ENCODE peak calls at places on chromosomes 4 and X, in five cellular contexts. One of them, this sample, is unnamed.

GRCh38 chr4:35167385-35167784 is 1076.9 kb downstream of the ARAP2 start:
- DNase-seq in mammary epithelial cell: no peak
- DNase-seq in neural progenitor cell: no peak
- DNase-seq in GM23338: no peak
- DNase-seq in PC-3: no peak
- DNase-seq in this sample: no peak

GRCh38 chr4:91116861-91117260 is 989.7 kb downstream of the CCSER1 start:
- DNase-seq in PC-3: peak
- DNase-seq in mammary epithelial cell: peak
- DNase-seq in neural progenitor cell: no peak
- DNase-seq in GM23338: peak
- DNase-seq in this sample: no peak

GRCh38 chr4:138898282-138898681 is 117.3 kb upstream of the NOCT start:
- DNase-seq in GM23338: no peak
- DNase-seq in mammary epithelial cell: no peak
- DNase-seq in neural progenitor cell: no peak
- DNase-seq in PC-3: no peak
- DNase-seq in this sample: no peak

GRCh38 chr4:7598939-7599790 is 164.4 kb upstream of the PSAPL1 start:
- DNase-seq in PC-3: no peak
- DNase-seq in mammary epithelial cell: no peak
- DNase-seq in neural progenitor cell: no peak
- DNase-seq in GM23338: no peak
- DNase-seq in this sample: no peak

GRCh38 chrX:56289449-56289848 is 57.3 kb downstream of the KLF8 start:
- DNase-seq in mammary epithelial cell: no peak
- DNase-seq in neural progenitor cell: no peak
- DNase-seq in GM23338: no peak
- DNase-seq in PC-3: no peak
- DNase-seq in this sample: no peak

GRCh38 chr4:113502476-113502875 is 259.1 kb downstream of the CAMK2D start:
- DNase-seq in mammary epithelial cell: peak
- DNase-seq in neural progenitor cell: no peak
- DNase-seq in GM23338: no peak
- DNase-seq in PC-3: peak
- DNase-seq in this sample: peak

GRCh38 chr4:26120098-26120795 is 200.6 kb upstream of the RBPJ start:
- DNase-seq in mammary epithelial cell: no peak
- DNase-seq in neural progenitor cell: no peak
- DNase-seq in PC-3: no peak
- DNase-seq in GM23338: no peak
- DNase-seq in this sample: no peak

GRCh38 chrX:152897216-152898144 is at the start of gene ZNF185:
- DNase-seq in PC-3: peak
- DNase-seq in GM23338: peak
- DNase-seq in mammary epithelial cell: no peak
- DNase-seq in neural progenitor cell: peak
- DNase-seq in this sample: no peak

GRCh38 chr4:1347410-1347864 is 429 bp downstream of the UVSSA start:
- DNase-seq in neural progenitor cell: no peak
- DNase-seq in PC-3: peak
- DNase-seq in mammary epithelial cell: peak
- DNase-seq in GM23338: peak
- DNase-seq in this sample: no peak

DNA sequence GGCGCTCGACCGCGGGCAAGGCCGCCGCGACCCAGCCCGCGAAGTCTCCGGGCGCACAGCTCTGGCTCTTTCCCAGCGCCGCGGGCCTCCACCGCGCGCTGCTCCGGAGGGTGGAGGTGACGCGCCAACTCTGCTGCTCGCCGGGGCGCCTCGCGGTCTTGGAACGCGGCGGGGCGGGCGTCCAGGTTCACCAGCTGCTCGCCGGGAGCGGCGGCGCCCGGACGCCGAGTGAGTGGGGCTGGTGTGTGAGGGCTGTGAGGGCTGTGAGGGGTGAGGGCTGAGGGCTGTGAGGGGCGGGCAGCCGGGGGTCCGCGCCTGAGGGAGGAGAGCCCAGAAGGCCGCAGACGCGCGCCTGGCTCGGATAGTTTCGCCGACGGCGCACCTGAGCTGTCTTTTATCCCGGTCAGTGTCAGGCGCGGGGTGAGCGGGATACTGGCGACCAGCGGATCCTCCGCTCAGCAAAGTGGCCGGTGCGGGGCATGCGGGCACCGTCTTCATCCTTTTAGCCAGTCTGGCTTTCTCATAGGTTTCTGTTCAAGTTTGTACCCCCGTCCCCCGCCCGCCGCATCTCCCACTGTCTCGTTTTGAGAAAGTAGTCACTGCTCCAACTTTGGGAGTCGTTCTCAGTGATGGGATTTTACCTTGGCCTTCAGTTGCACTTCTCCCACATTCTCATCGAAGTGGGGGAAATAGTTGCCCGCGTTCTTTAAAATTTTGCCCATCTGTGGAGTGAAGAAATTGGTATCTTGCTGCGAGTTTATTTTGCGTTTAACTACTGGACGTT is 580 bp downstream of the HERC5 start:
- DNase-seq in mammary epithelial cell: peak
- DNase-seq in GM23338: peak
- DNase-seq in PC-3: peak
- DNase-seq in neural progenitor cell: peak
- DNase-seq in this sample: no peak
- TF ChIP-seq EZH2 in mammary epithelial cell: no peak
- TF ChIP-seq EZH2 in GM23338: no peak
- TF ChIP-seq EZH2 in PC-3: no peak
- TF ChIP-seq EZH2 in neural progenitor cell: peak
- TF ChIP-seq EZH2 in this sample: no peak

DNA sequence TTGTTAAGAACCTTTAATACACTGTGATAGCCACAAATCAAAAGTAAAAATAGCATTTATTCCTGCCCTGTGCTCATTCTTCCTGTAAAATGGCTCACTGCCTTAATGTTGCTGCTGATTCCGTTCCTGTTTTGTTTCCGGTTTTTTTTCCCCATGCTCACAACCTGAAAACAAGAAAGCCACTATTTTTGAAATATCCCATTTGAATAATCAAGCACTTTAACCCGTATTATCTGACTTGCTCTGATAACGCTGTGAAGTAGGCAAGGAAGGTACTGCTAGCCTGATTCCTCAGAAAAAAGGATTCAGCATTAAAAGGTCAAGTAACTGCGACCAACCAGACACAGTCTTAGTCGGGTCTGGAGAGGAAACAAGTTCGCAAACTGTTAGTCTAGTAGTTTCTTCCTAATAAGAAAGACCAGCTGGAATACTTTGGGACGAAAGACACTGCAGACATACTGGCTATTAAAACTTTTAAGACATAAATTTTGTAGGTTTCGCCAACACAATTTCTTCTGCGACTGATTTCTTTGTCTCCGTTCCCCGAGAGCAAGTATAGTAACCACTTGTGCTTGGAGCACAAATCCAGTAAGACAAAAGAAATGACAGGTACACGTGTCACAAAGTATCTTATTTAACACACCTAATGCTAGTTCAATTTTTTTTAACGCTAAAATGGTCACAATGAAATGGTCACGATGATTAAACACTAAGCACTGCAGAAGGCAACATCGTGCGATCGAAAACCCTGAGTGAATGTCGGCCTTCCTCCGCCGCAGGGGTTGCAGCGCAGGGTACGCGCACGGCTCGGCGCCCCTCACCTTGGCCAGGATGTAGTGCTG is 799 bp downstream of the COX18 start:
- DNase-seq in PC-3: peak
- DNase-seq in GM23338: peak
- DNase-seq in mammary epithelial cell: peak
- DNase-seq in neural progenitor cell: peak
- DNase-seq in this sample: no peak
- H2AFZ ChIP-seq in PC-3: peak
- H2AFZ ChIP-seq in GM23338: peak
- H2AFZ ChIP-seq in mammary epithelial cell: peak
- H2AFZ ChIP-seq in neural progenitor cell: peak
- H2AFZ ChIP-seq in this sample: peak

DNA sequence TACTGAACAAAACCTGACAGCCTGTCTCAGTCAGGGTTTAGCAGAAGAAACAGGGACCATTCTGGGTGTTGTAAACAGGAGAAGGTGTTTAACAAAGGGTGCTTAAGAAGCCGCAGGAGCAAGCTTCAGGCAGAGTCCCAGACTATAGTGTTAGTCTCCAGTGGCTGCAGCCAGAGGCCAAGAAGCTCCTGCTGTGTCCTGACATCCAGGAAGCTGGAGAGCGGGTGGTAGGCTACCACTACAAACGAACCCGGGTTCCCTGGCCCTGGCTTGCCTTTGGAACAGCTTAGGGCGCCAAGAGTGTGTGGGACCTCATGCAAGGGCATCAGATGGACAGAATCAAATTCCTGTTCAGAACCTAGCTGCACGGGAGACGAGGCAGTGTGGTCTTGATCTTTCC is 27.9 kb downstream of the TKTL1 start:
- DNase-seq in mammary epithelial cell: no peak
- DNase-seq in neural progenitor cell: no peak
- DNase-seq in GM23338: no peak
- DNase-seq in PC-3: no peak
- DNase-seq in this sample: no peak
- TF ChIP-seq EZH2 in mammary epithelial cell: no peak
- TF ChIP-seq EZH2 in neural progenitor cell: no peak
- TF ChIP-seq EZH2 in GM23338: no peak
- TF ChIP-seq EZH2 in PC-3: no peak
- TF ChIP-seq EZH2 in this sample: no peak

GRCh38 chr4:135476272-135476671 is 1274.7 kb upstream of the PABPC4L start:
- DNase-seq in mammary epithelial cell: no peak
- DNase-seq in PC-3: no peak
- DNase-seq in GM23338: no peak
- DNase-seq in neural progenitor cell: no peak
- DNase-seq in this sample: no peak
- H2AFZ ChIP-seq in mammary epithelial cell: no peak
- H2AFZ ChIP-seq in PC-3: peak
- H2AFZ ChIP-seq in GM23338: no peak
- H2AFZ ChIP-seq in neural progenitor cell: peak
- H2AFZ ChIP-seq in this sample: no peak

DNA sequence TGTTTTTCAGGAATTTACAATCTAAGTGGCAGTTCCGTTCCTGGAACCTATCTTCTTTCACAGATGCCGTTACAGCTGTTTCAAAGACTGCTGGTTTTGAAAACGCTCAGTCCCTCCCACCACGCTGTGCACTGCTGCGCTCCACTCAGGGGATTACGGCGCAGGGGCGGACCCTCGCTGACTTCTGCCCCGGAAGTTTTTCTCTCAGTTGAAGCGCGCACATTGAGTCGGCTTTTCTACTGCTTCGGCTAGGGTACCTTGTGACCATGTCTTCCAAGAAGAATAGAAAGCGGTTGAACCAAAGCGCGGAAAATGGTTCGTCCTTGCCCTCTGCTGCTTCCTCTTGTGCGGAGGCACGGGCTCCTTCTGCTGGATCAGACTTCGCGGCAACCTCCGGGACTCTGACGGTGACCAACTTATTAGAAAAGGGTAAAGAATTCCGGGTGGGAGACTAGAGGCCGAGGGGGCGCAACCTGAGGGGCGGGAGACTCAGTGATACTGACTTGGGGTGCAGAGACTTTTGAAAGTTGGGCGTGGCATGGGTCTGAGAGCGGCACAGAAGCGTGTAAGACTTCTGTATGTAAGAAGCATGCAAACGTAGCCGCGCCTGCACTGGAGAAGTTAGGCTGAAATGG is 597 bp upstream of the NUDT6 start:
- DNase-seq in mammary epithelial cell: peak
- DNase-seq in PC-3: peak
- DNase-seq in GM23338: peak
- DNase-seq in neural progenitor cell: peak
- DNase-seq in this sample: peak
- TF ChIP-seq EZH2 in mammary epithelial cell: no peak
- TF ChIP-seq EZH2 in PC-3: no peak
- TF ChIP-seq EZH2 in GM23338: no peak
- TF ChIP-seq EZH2 in neural progenitor cell: no peak
- TF ChIP-seq EZH2 in this sample: no peak

DNA sequence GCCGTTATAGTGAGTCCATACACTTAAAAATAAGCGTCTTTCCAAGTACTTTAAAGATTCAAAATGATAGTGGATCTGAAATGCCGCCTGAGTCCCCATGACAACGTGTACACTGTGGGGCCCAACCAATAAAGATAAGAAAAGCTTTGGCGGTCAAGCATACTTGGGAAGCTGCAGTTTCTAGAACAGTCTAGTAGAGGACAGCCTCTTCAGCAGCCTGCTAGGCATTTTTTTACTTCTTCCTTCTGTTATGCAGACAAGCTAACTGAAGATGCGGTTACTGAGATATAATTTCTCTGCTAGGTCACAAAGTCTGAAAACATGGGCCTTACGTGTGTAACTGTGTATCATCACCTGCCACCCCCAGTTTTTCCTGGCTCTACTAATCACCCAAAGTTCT is 402 bp upstream of the UPRT start:
- DNase-seq in neural progenitor cell: no peak
- DNase-seq in PC-3: no peak
- DNase-seq in GM23338: no peak
- DNase-seq in mammary epithelial cell: no peak
- DNase-seq in this sample: no peak
- H2AFZ ChIP-seq in neural progenitor cell: peak
- H2AFZ ChIP-seq in PC-3: peak
- H2AFZ ChIP-seq in GM23338: peak
- H2AFZ ChIP-seq in mammary epithelial cell: peak
- H2AFZ ChIP-seq in this sample: peak

DNA sequence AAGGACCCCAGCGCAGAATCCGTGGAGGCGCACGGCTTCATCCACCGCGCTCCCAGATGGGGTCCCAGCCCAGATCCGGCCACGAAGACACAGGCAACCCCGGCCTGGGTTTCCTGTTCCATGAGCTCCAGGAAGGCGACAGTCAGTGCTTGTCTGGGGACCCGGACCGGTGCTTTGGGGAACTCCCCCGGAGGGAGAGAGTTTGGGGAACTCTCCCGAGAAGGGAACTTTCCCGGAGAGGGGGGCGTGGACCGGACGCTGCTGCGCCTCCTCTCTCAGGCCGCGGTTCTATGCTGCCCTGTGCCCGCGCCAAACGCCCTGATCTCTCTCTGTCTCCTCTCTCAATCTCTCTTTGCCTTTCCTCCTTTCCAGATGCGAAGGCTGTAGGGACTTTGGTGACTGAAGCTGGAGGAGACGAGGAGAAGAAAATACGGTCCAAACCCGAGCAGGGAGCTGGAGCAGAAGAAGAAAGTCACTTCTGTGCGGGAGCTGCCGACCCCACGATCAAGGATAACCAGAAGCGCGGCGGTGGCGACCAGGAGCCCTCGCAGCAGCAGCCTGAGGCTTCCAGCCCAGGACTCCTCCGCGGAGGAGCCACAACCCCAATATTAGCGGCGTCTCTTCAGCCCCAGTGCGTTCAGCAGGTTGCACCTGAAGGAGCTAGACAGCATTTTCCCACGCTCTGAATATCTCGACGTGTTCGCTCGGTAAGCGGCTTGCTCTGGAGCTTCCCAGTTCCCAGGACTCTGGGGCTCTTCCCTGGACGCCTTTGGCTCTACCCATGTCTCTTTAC is 47.6 kb upstream of the NKAP start:
- DNase-seq in mammary epithelial cell: no peak
- DNase-seq in neural progenitor cell: peak
- DNase-seq in GM23338: peak
- DNase-seq in PC-3: no peak
- DNase-seq in this sample: no peak
- TF ChIP-seq EZH2 in mammary epithelial cell: no peak
- TF ChIP-seq EZH2 in neural progenitor cell: peak
- TF ChIP-seq EZH2 in GM23338: peak
- TF ChIP-seq EZH2 in PC-3: peak
- TF ChIP-seq EZH2 in this sample: peak

GRCh38 chr4:118290951-118291350 is 61.9 kb downstream of the PRSS12 start:
- DNase-seq in neural progenitor cell: no peak
- DNase-seq in mammary epithelial cell: no peak
- DNase-seq in GM23338: no peak
- DNase-seq in PC-3: no peak
- DNase-seq in this sample: no peak
- H2AFZ ChIP-seq in neural progenitor cell: no peak
- H2AFZ ChIP-seq in mammary epithelial cell: no peak
- H2AFZ ChIP-seq in GM23338: no peak
- H2AFZ ChIP-seq in PC-3: no peak
- H2AFZ ChIP-seq in this sample: no peak

GRCh38 chr4:44448548-44449443 is at the start of gene KCTD8:
- DNase-seq in neural progenitor cell: peak
- DNase-seq in PC-3: peak
- DNase-seq in mammary epithelial cell: peak
- DNase-seq in GM23338: peak
- DNase-seq in this sample: peak
- TF ChIP-seq EZH2 in neural progenitor cell: no peak
- TF ChIP-seq EZH2 in PC-3: no peak
- TF ChIP-seq EZH2 in mammary epithelial cell: peak
- TF ChIP-seq EZH2 in GM23338: no peak
- TF ChIP-seq EZH2 in this sample: no peak

This sample was measured in keratinocyte.